ENCODE peak calls at places on chromosome 6, in eight cellular contexts. D is A549; E is body of pancreas; X is colonic mucosa; I is CD4-positive, alpha-beta memory T cell; K is breast epithelium; H is pancreas; A is hepatocyte. P is an unnamed sample.

GRCh38 chr6:122548820-122549219 is 61.4 kb upstream of the PKIB start:
- DNase-seq in D (no peak), E (no peak), X (no peak), I (no peak), K (no peak), H (no peak), A (no peak), P (no peak)

GRCh38 chr6:134436281-134436815 is 118.4 kb upstream of the SGK1 start:
- DNase-seq in D (peak; percentile 82), E (no peak), X (no peak), I (no peak), K (no peak), H (no peak), A (peak; percentile 71), P (peak; percentile 92)

GRCh38 chr6:11934638-11935037 is 77.5 kb upstream of the HIVEP1 start:
- DNase-seq in D (no peak), E (no peak), X (no peak), I (no peak), K (no peak), H (no peak), A (no peak), P (no peak)

GRCh38 chr6:100446922-100447899 is 17.5 kb downstream of the SIM1 start:
- DNase-seq in D (no peak), E (no peak), X (no peak), I (no peak), K (no peak), H (no peak), A (no peak), P (no peak)

GRCh38 chr6:72826744-72827438 is 205.0 kb downstream of the KCNQ5 start:
- DNase-seq in D (no peak), E (no peak), X (no peak), I (no peak), K (no peak), H (no peak), A (no peak), P (no peak)

GRCh38 chr6:132461958-132462357 is 51.0 kb downstream of the STX7 start:
- DNase-seq in D (no peak), E (no peak), X (no peak), I (no peak), K (no peak), H (no peak), A (no peak), P (no peak)

GRCh38 chr6:72287801-72288200 is 334.1 kb upstream of the KCNQ5 start:
- DNase-seq in D (no peak), E (no peak), X (no peak), I (no peak), K (no peak), H (no peak), A (no peak), P (no peak)

GRCh38 chr6:109523478-109523877 is 40.5 kb upstream of the ZBTB24 start:
- DNase-seq in D (no peak), E (no peak), X (no peak), I (no peak), K (no peak), H (no peak), A (no peak), P (no peak)

GRCh38 chr6:161001421-161001820 is 9.9 kb downstream of the MAP3K4 start:
- DNase-seq in D (no peak), E (peak; percentile 44), X (no peak), I (no peak), K (no peak), H (no peak), A (no peak), P (no peak)

GRCh38 chr6:39335780-39336541 is 13.5 kb upstream of the KCNK16 start:
- DNase-seq in D (no peak), E (no peak), X (peak; percentile 29), I (no peak), K (no peak), H (no peak), A (no peak), P (no peak)

GRCh38 chr6:165646484-165646883 is 16.6 kb downstream of the PDE10A start:
- DNase-seq in D (no peak), E (no peak), X (no peak), I (no peak), K (no peak), H (no peak), A (no peak), P (no peak)
- H3K27ac ChIP-seq in D (no peak overlapping the region), E (no peak overlapping the region), X (no peak overlapping the region), I (no peak overlapping the region), K (no peak overlapping the region), H (no peak overlapping the region), A (no peak overlapping the region), P (no peak overlapping the region)

GRCh38 chr6:44245391-44245911 is 1.4 kb upstream of the HSP90AB1 start:
- DNase-seq in D (no peak), E (no peak), X (no peak), I (no peak), K (no peak), H (no peak), A (no peak), P (no peak)

GRCh38 chr6:44247338-44248302 is 719 bp downstream of the HSP90AB1 start:
- DNase-seq in D (no peak), E (peak; percentile 83), X (peak; percentile 88), I (peak; percentile 87), K (peak; percentile 67), H (peak; percentile 92), A (peak; percentile 81), P (no peak)

GRCh38 chr6:44246663-44247337 is at the start of gene HSP90AB1:
- DNase-seq in D (peak; percentile 72), E (peak; percentile 97), X (peak; percentile 98), I (peak; percentile 97), K (peak; percentile 97), H (peak; percentile 98), A (peak; percentile 98), P (peak; percentile 98)

GRCh38 chr6:44248579-44248978 is 1.7 kb downstream of the HSP90AB1 start:
- DNase-seq in D (no peak), E (no peak), X (no peak), I (no peak), K (no peak), H (no peak), A (no peak), P (no peak)

DNA sequence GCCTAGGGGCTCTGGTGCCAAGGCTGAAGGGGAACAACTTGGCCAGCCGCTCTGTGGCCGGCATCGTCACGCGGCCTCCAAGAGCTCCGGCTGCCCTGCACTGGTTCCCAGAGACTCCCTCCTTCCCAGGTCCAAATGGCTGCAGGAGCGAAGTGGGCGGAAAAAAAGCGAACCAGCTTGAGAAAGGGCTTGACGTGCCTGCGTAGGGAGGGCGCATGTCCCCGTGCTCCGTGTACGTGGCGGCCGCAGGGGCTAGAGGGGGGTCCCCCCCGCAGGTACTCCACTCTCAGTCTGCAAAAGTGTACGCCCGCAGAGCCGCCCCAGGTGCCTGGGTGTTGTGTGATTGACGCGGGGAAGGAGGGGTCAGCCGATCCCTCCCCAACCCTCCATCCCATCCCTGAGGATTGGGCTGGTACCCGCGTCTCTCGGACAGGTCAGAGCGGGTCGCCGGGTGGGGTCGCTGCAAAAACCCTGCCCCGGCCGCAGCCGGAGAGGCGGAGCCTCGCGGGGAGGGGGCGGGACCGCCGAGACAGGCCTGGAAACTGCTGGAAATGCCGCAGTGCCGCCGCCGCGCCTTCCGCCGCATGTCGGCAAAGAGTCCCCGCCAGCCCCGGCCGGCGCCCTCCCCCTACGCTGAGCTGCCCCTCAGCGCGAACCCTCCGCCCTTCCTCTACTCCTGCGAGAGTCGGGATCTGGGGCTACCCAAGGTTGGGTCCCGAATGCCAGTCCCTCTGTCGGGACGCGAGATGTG is 814 bp upstream of the HSP90AB1 start:
- DNase-seq in D (peak; percentile 71), E (peak; percentile 93), X (peak; percentile 92), I (peak; percentile 82), K (peak; percentile 85), H (peak; percentile 94), A (peak; percentile 92), P (peak; percentile 75)
- H3K27ac ChIP-seq in D (peak overlapping the region; percentile 99), E (peak overlapping the region; percentile 99), X (peak overlapping the region; percentile 97), I (peak overlapping the region; percentile 97), K (peak overlapping the region; percentile 100), H (peak overlapping the region; percentile 100), A (peak overlapping the region; percentile 98), P (peak overlapping the region; percentile 91)

DNA sequence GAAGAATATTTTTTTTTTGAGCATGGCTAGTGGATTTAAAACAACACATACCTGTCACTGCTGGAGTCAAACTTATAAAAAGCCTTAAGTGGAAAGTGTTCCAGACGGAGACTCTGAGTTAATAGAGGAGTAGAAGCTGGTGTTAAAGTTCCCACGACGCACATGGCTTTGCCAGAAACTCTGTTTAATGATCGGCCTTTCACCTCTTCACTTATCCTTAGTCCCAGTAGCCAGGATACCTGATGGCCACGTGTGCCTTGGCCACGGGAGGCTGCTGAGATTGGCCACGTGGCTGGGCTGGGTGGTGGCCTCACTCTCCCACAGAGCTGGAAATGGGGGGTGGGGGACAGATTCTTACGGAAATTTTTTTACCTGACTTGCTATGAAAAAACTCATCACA is 333.1 kb downstream of the ZFAND3 start:
- DNase-seq in D (no peak), E (peak; percentile 57), X (no peak), I (no peak), K (peak; percentile 20), H (no peak), A (no peak), P (no peak)
- H3K27ac ChIP-seq in D (no peak overlapping the region), E (peak overlapping the region; percentile 25), X (no peak overlapping the region), I (no peak overlapping the region), K (no peak overlapping the region), H (peak overlapping the region; percentile 27), A (no peak overlapping the region), P (no peak overlapping the region)

DNA sequence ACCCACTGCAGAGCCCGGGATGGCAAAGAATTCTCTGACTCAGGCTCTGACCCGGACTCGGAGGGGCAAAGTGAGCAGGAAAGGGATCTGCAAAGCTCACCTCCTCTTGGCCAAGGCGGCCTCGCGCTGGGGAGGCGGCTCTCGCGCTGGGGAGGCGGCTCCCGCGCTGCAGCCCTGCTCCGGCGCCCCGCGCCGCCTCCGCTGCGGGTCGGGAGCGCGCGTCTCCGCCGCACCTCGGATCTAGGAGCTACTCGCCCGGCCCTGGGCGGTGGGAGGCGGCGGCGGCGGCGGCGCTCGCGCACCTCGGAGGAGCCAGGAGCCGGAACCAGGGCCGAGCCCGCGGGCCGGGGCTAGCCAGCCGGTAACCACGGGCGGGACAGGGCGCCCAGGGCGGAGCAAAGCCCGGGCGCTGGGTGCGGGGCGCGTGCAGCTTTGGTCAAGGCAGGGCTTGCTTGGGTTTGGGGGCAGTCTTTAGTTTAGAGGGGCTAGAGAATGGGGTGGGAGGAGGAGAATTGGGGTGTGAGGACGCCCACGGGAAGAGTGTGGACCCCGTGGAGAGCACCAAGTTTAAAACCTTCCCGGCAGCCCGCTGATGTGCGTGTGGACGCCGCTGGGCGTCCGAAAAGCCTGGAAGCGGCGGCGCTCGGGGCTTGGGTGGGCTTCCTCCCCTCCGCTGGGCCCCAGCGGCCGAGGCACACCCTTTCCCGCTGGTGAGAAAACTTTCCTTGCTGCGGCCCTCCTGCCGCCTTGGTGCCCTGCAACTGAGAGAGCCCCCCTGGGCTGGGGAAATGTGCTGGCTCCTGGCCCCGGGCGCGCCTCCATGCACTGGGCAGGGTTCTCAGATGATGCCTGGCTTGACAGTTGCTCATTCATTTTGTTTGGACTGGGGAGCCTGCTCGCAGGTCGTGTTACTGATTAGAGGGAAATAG is at the start of gene MRAP2:
- DNase-seq in D (peak; percentile 7), E (peak; percentile 55), X (peak; percentile 45), I (no peak), K (no peak), H (peak; percentile 72), A (peak; percentile 68), P (peak; percentile 27)
- H3K27ac ChIP-seq in D (peak within 1 kb of the TSS; percentile 86), E (no peak within 1 kb of the TSS), X (peak within 1 kb of the TSS; percentile 65), I (no peak within 1 kb of the TSS), K (no peak within 1 kb of the TSS), H (peak within 1 kb of the TSS; percentile 19), A (no peak within 1 kb of the TSS), P (peak within 1 kb of the TSS; percentile 58)

GRCh38 chr6:138722425-138723371 is 50.9 kb upstream of the CCDC28A start:
- DNase-seq in D (no peak), E (no peak), X (no peak), I (no peak), K (no peak), H (no peak), A (peak; percentile 30), P (no peak)
- H3K27ac ChIP-seq in D (peak overlapping the region; percentile 75), E (no peak overlapping the region), X (no peak overlapping the region), I (no peak overlapping the region), K (peak overlapping the region; percentile 38), H (no peak overlapping the region), A (no peak overlapping the region), P (no peak overlapping the region)

GRCh38 chr6:111177131-111177530 is 89.8 kb downstream of the SLC16A10 start:
- DNase-seq in D (no peak), E (no peak), X (no peak), I (no peak), K (no peak), H (no peak), A (no peak), P (no peak)
- H3K27ac ChIP-seq in D (no peak overlapping the region), E (no peak overlapping the region), X (no peak overlapping the region), I (no peak overlapping the region), K (no peak overlapping the region), H (peak overlapping the region; percentile 61), A (peak overlapping the region; percentile 11), P (no peak overlapping the region)